ENCODE peak calls at places on chromosome 21, in four cellular contexts. One of them, this sample, is unnamed.

GRCh38 chr21:45886610-45887026 is 95.0 kb upstream of the COL6A1 start:
- DNase-seq in K562: no peak
- DNase-seq in SK-N-SH: no peak
- DNase-seq in H1: no peak
- DNase-seq in this sample: no peak

GRCh38 chr21:46561448-46562095 is 43.3 kb downstream of the S100B start:
- DNase-seq in K562: no peak
- DNase-seq in SK-N-SH: no peak
- DNase-seq in H1: no peak
- DNase-seq in this sample: no peak

GRCh38 chr21:36060159-36060921 is at the start of gene SETD4:
- DNase-seq in K562: peak; percentile 100
- DNase-seq in SK-N-SH: peak; percentile 95
- DNase-seq in H1: peak; percentile 97
- DNase-seq in this sample: peak; percentile 93

GRCh38 chr21:33686386-33686785 is 44.1 kb downstream of the ITSN1 start:
- DNase-seq in K562: no peak
- DNase-seq in SK-N-SH: no peak
- DNase-seq in H1: no peak
- DNase-seq in this sample: no peak

GRCh38 chr21:33976082-33976979 is 60.7 kb upstream of the ATP5PO start:
- DNase-seq in K562: peak; percentile 86
- DNase-seq in SK-N-SH: no peak
- DNase-seq in H1: peak; percentile 43
- DNase-seq in this sample: no peak

GRCh38 chr21:34052171-34052570 is 21.2 kb upstream of the MRPS6 start:
- DNase-seq in K562: no peak
- DNase-seq in SK-N-SH: no peak
- DNase-seq in H1: no peak
- DNase-seq in this sample: no peak

GRCh38 chr21:26798856-26799751 is 46.1 kb downstream of the ADAMTS1 start:
- DNase-seq in K562: no peak
- DNase-seq in SK-N-SH: no peak
- DNase-seq in H1: no peak
- DNase-seq in this sample: no peak

GRCh38 chr21:36210779-36211659 is 54.4 kb downstream of the DOP1B start:
- DNase-seq in K562: no peak
- DNase-seq in SK-N-SH: no peak
- DNase-seq in H1: no peak
- DNase-seq in this sample: no peak

GRCh38 chr21:34073749-34074282 is 438 bp downstream of the MRPS6 start:
- DNase-seq in K562: peak; percentile 87
- DNase-seq in SK-N-SH: peak; percentile 76
- DNase-seq in H1: peak; percentile 54
- DNase-seq in this sample: peak; percentile 29

GRCh38 chr21:20538039-20538658 is 460.1 kb upstream of the NCAM2 start:
- DNase-seq in K562: no peak
- DNase-seq in SK-N-SH: no peak
- DNase-seq in H1: no peak
- DNase-seq in this sample: no peak

DNA sequence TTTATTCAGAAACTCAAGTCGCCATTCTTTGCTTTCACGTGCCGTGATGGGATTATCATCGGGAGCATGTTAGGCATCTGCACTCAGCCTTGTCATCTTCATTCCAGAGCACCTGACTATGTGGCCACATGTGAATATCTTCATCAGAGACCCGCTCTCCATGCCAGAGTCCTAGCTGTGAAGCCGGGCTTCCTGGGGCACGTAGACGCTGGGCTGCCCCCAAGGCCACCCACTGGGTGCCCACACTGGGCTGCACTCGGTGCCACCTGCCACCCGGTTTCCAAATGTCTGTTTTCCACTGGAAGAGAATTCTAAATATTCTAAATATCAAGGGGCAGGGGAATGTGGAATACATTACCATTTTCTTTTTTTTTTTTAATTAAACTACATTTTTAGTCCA is 43.8 kb downstream of the SLC37A1 start:
- DNase-seq in K562: no peak
- DNase-seq in SK-N-SH: no peak
- DNase-seq in H1: no peak
- DNase-seq in this sample: peak; percentile 4
- TF ChIP-seq TEAD4 in K562: no peak
- TF ChIP-seq TEAD4 in SK-N-SH: no peak
- TF ChIP-seq TEAD4 in H1: no peak
- TF ChIP-seq TEAD4 in this sample: no peak

GRCh38 chr21:37534431-37534830 is 167.9 kb downstream of the DYRK1A start:
- DNase-seq in K562: no peak
- DNase-seq in SK-N-SH: no peak
- DNase-seq in H1: no peak
- DNase-seq in this sample: no peak

GRCh38 chr21:37532868-37533780 is 166.6 kb downstream of the DYRK1A start:
- DNase-seq in K562: peak; percentile 47
- DNase-seq in SK-N-SH: no peak
- DNase-seq in H1: peak; percentile 47
- DNase-seq in this sample: peak; percentile 16

GRCh38 chr21:37529649-37530048 is 163.1 kb downstream of the DYRK1A start:
- DNase-seq in K562: no peak
- DNase-seq in SK-N-SH: no peak
- DNase-seq in H1: peak; percentile 39
- DNase-seq in this sample: no peak

GRCh38 chr21:37530901-37531351 is 164.4 kb downstream of the DYRK1A start:
- DNase-seq in K562: no peak
- DNase-seq in SK-N-SH: no peak
- DNase-seq in H1: peak; percentile 47
- DNase-seq in this sample: no peak

DNA sequence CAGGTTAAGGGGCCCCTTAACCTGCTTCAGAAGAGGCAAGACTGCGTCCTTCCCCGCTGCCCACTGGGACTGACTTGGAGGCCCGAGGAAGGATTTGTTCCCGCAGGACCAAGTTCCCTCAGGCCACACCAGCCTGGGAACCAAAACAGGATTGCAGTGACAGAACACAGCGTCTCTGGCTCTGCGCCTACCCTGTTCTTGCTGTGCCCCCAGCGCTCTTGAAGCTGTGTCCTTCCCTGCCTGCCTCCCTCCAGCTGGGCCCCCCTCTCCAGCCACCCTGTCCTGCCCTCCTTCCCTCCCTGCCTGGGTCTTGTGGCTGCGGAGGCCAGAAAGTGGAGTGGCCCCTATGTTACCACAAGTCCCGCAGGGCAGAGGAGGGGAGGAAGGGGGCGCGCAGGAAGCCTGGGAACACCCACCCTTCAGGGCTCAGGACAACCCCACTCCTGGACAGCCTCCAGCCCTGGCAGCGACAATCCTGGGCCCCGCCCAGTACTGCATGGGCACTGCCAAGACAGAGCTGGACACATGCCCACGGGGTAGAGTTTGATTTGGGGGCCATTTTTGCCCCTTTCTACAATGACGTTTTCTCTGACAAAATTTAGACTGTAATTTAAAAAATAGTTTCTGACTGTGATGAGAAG is 164.9 kb downstream of the DYRK1A start:
- DNase-seq in K562: no peak
- DNase-seq in SK-N-SH: no peak
- DNase-seq in H1: no peak
- DNase-seq in this sample: no peak
- TF ChIP-seq TEAD4 in K562: no peak
- TF ChIP-seq TEAD4 in SK-N-SH: no peak
- TF ChIP-seq TEAD4 in H1: no peak
- TF ChIP-seq TEAD4 in this sample: no peak

GRCh38 chr21:44648557-44649311 is 2.5 kb downstream of the KRTAP10-11 start:
- DNase-seq in K562: no peak
- DNase-seq in SK-N-SH: no peak
- DNase-seq in H1: no peak
- DNase-seq in this sample: no peak
- TF ChIP-seq TEAD4 in K562: no peak
- TF ChIP-seq TEAD4 in SK-N-SH: no peak
- TF ChIP-seq TEAD4 in H1: no peak
- TF ChIP-seq TEAD4 in this sample: no peak

GRCh38 chr21:15742052-15742451 is 12.3 kb downstream of the USP25 start:
- DNase-seq in K562: peak; percentile 36
- DNase-seq in SK-N-SH: no peak
- DNase-seq in H1: no peak
- DNase-seq in this sample: no peak
- TF ChIP-seq TEAD4 in K562: peak; percentile 54
- TF ChIP-seq TEAD4 in SK-N-SH: no peak
- TF ChIP-seq TEAD4 in H1: no peak
- TF ChIP-seq TEAD4 in this sample: no peak

This sample was measured in WTC11.